ENCODE peak calls at places on chromosomes 7 and 10, in four cellular contexts. B is psoas muscle, N is uterus, M is IMR-90. H is an unnamed sample.
A peak's percentile ranks its signal among the peaks of the same experiment; 100 is the strongest.

GRCh38 chr10:91681361-91682276 is 48.7 kb upstream of the PPP1R3C start:
- DNase-seq in N (no peak), M (no peak), B (no peak), H (no peak)

GRCh38 chr7:47376991-47377590 is 204.8 kb downstream of the TNS3 start:
- DNase-seq in N (no peak), M (no peak), B (peak; percentile 19), H (no peak)

GRCh38 chr10:15344876-15345285 is 26.2 kb downstream of the FAM171A1 start:
- DNase-seq in B (no peak), N (no peak), M (peak; percentile 85), H (no peak)

GRCh38 chr7:35596061-35596460 is 98.9 kb downstream of the HERPUD2 start:
- DNase-seq in N (no peak), B (no peak), M (peak; percentile 61), H (no peak)

GRCh38 chr10:62562101-62562500 is 187.9 kb downstream of the ZNF365 start:
- DNase-seq in B (no peak), N (no peak), M (no peak), H (no peak)

GRCh38 chr10:127372361-127372760 is 176.0 kb upstream of the INSYN2A start:
- DNase-seq in N (no peak), B (no peak), M (no peak), H (no peak)

GRCh38 chr10:78170026-78170475 is 136.4 kb downstream of the RPS24 start:
- DNase-seq in M (peak; percentile 69), B (no peak), N (no peak), H (no peak)

GRCh38 chr10:86104611-86105145 is 261.9 kb downstream of the GRID1 start:
- DNase-seq in N (no peak), B (no peak), M (no peak), H (no peak)

GRCh38 chr10:70575486-70575873 is 27.1 kb downstream of the PRF1 start:
- DNase-seq in N (no peak), B (no peak), M (no peak), H (no peak)

GRCh38 chr10:52539463-52539862 is 225.4 kb downstream of the DKK1 start:
- DNase-seq in N (no peak), B (no peak), M (peak; percentile 47), H (no peak)

GRCh38 chr7:101172005-101172853 is 6.9 kb upstream of the VGF start:
- DNase-seq in N (no peak), B (no peak), M (no peak), H (no peak)

GRCh38 chr10:47456794-47457527 is 27.0 kb downstream of the ANXA8 start:
- DNase-seq in M (no peak), B (no peak), N (no peak), H (peak; percentile 23)

GRCh38 chr7:5423272-5423843 is at the start of gene TNRC18:
- DNase-seq in N (peak; percentile 58), M (no peak), B (peak; percentile 76), H (peak; percentile 62)

GRCh38 chr7:147650991-147651390 is 939.6 kb upstream of the C7orf33 start:
- DNase-seq in N (no peak), B (no peak), M (no peak), H (no peak)

GRCh38 chr10:3763035-3763456 is 22.0 kb downstream of the KLF6 start:
- DNase-seq in N (no peak), M (peak; percentile 59), B (no peak), H (no peak)

GRCh38 chr7:151311294-151311864 is 30.2 kb upstream of the NUB1 start:
- DNase-seq in N (no peak), M (no peak), B (no peak), H (no peak)

GRCh38 chr10:43177588-43177987 is 39.3 kb downstream of the CSGALNACT2 start:
- DNase-seq in M (no peak), N (no peak), B (no peak), H (no peak)

DNA sequence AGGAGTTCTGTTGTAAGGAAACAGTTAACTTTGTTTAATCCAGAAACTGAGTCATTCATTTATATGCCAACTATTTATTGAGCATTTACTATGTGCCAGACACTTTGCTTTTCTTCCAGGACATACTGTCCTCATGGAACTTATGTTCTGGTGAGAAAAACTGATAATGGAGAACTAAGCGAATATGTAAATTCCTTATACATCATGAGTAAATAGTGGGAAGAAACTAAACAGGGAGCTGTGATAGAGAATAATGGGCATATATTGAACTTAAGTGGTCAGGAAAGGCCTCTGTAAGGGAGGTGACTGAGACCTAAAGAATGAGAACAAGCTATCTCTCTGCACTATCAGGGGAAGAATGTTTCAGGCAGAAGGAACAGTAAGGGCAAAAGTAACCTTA is 45.3 kb downstream of the ST7 start:
- DNase-seq in B (no peak), N (no peak), M (peak; percentile 29), H (no peak)
- H3K4me3 ChIP-seq in B (no peak overlapping the region), N (no peak overlapping the region), M (no peak overlapping the region), H (no peak overlapping the region)

GRCh38 chr10:117788911-117789310 is 246.4 kb downstream of the EMX2 start:
- DNase-seq in B (no peak), M (no peak), N (no peak), H (no peak)
- H3K27me3 ChIP-seq in B (no peaks in the 10 kb centered on the region), M (no peaks in the 10 kb centered on the region), N (no peaks in the 10 kb centered on the region), H (no peaks in the 10 kb centered on the region)

GRCh38 chr10:35359056-35359455 is 22.7 kb downstream of the CCNY start:
- DNase-seq in B (no peak), N (no peak), M (no peak), H (no peak)

GRCh38 chr10:35353805-35354204 is 17.5 kb downstream of the CCNY start:
- DNase-seq in N (no peak), B (no peak), M (no peak), H (no peak)

GRCh38 chr10:35356725-35357092 is 20.4 kb downstream of the CCNY start:
- DNase-seq in B (no peak), M (no peak), N (no peak), H (no peak)

GRCh38 chr10:35353399-35353798 is 17.1 kb downstream of the CCNY start:
- DNase-seq in N (no peak), B (no peak), M (no peak), H (no peak)

GRCh38 chr10:35355971-35356724 is 19.8 kb downstream of the CCNY start:
- DNase-seq in B (no peak), N (no peak), M (no peak), H (no peak)
- H3K27ac ChIP-seq in B (no peak overlapping the region), N (no peak overlapping the region), M (no peak overlapping the region), H (no peak overlapping the region)

DNA sequence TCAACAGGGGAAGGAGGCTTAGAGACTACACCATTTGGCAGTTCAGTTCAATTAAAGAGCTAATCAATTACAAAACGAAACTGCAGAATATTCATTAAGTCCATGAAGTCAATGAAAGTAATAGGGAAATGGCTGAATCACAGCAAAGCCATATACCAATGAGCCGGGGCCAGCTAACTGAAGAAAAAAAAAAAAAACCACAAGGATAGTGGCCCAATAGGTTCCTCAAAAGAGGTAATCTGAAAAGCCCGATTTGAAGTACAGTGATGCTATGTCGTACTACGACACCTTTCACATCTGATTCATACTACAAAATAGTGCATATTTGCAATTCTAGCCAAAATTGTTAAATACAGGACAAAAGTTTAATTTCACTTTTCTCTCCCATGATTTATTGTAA is 2.5 kb downstream of the ARHGAP12 start:
- DNase-seq in B (no peak), N (no peak), M (no peak), H (no peak)
- H3K4me3 ChIP-seq in B (no peak overlapping the region), N (no peak overlapping the region), M (no peak overlapping the region), H (no peak overlapping the region)